ENCODE peak calls at places on chromosomes 1 and 21, in four cellular contexts. Z is HepG2, R is omental fat pad, N is osteocyte. L is an unnamed sample.

GRCh38 chr1:54310439-54311328 is 95.5 kb downstream of the SSBP3 start:
- DNase-seq in Z (peak), R (no peak), N (no peak), L (no peak)

GRCh38 chr21:33977721-33978369 is 62.2 kb upstream of the ATP5PO start:
- DNase-seq in Z (no peak), R (no peak), N (peak), L (no peak)

GRCh38 chr1:160256396-160257046 is 5.8 kb downstream of the DCAF8 start:
- DNase-seq in Z (no peak), R (no peak), N (no peak), L (no peak)

GRCh38 chr1:151166506-151166956 is 587 bp downstream of the SCNM1 start:
- DNase-seq in Z (peak), R (no peak), N (no peak), L (no peak)

GRCh38 chr21:34812510-34813265 is 143.9 kb downstream of the CLIC6 start:
- DNase-seq in Z (peak), R (no peak), N (no peak), L (no peak)

GRCh38 chr1:232987741-232988140 is 37.3 kb downstream of the NTPCR start:
- DNase-seq in Z (no peak), R (no peak), N (peak), L (no peak)

GRCh38 chr1:58249729-58250586 is 296.6 kb downstream of the OMA1 start:
- DNase-seq in Z (peak), R (no peak), N (no peak), L (no peak)

GRCh38 chr1:78286686-78287085 is 204.1 kb upstream of the PTGFR start:
- DNase-seq in Z (no peak), R (no peak), N (no peak), L (no peak)

GRCh38 chr1:226060976-226061792 is 1.3 kb upstream of the H3-3A start:
- DNase-seq in Z (no peak), R (no peak), N (peak), L (no peak)

GRCh38 chr1:48207536-48208075 is 14.9 kb upstream of the SLC5A9 start:
- DNase-seq in Z (no peak), R (no peak), N (peak), L (no peak)

GRCh38 chr1:9881838-9882249 is 28.2 kb downstream of the CTNNBIP1 start:
- DNase-seq in Z (no peak), R (no peak), N (no peak), L (no peak)

GRCh38 chr1:244391761-244392160 is 59.9 kb downstream of the ADSS2 start:
- DNase-seq in Z (peak), R (no peak), N (peak), L (no peak)

GRCh38 chr1:118960567-118961136 is 27.5 kb downstream of the TBX15 start:
- DNase-seq in Z (peak), R (no peak), N (no peak), L (no peak)

GRCh38 chr1:205591522-205592351 is 40.1 kb downstream of the ELK4 start:
- DNase-seq in Z (peak), R (peak), N (peak), L (peak)

GRCh38 chr1:215845224-215845902 is 278.3 kb downstream of the KCTD3 start:
- DNase-seq in Z (no peak), R (no peak), N (no peak), L (no peak)

GRCh38 chr1:209183195-209183594 is 400.3 kb upstream of the CAMK1G start:
- DNase-seq in Z (no peak), R (no peak), N (no peak), L (no peak)

GRCh38 chr1:85320371-85321131 is 44.1 kb upstream of the BCL10 start:
- DNase-seq in Z (no peak), R (no peak), N (no peak), L (no peak)

GRCh38 chr1:179709841-179710329 is 33.2 kb upstream of the FAM163A start:
- DNase-seq in Z (no peak), R (no peak), N (no peak), L (no peak)

GRCh38 chr1:112988367-112988766 is 32.4 kb upstream of the SLC16A1 start:
- DNase-seq in Z (no peak), R (no peak), N (no peak), L (no peak)

DNA sequence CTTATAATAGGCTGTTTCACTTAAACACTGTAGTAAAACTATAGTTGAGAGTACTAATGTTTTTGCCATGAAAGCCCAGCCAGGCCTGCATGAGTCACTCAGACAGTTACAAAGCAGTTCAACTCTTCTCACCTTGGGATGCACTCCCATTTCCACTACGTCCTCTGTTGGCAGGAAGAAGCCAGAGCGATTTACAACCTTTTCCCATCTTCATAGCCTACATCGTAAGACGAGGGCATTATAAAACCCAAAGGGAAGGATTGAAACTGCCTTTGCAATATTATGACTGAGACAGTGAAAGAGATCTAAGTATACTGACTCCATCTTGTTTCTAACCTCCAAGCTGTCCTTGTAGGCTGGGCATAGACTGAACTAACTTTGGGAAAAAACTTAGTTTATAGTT is 71.8 kb upstream of the CSF1 start:
- DNase-seq in Z (peak), R (no peak), N (no peak), L (no peak)
- TF ChIP-seq CTCF in Z (no peak), R (no peak), N (no peak), L (no peak)

DNA sequence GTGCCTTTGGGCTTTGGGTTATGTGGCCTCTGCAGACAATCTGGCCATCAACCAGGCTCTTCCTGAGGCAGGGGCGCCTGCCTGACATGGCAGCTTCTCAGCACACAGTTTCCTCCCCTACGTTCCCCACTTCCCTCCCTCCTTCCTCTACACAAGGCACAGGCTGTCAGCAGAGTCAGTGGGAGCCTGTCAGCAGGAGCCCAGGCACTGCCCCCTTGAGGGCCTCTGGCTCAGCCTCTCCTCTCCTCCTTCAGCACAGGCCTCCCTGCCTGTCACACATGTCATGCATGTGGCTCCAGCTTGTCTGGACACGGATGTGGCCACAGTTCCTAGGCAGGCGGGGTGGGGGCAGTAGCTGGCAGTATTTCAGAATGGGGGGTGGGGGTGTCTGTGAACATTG is 52.2 kb upstream of the ARTN start:
- DNase-seq in Z (no peak), R (no peak), N (no peak), L (no peak)
- TF ChIP-seq CTCF in Z (no peak), R (no peak), N (no peak), L (no peak)

GRCh38 chr1:52662645-52663313 is 29.8 kb downstream of the SHISAL2A start:
- DNase-seq in Z (peak), R (no peak), N (no peak), L (no peak)
- TF ChIP-seq CTCF in Z (peak), R (no peak), N (peak), L (no peak)

GRCh38 chr21:44742418-44743153 is 31.2 kb upstream of the TSPEAR start:
- DNase-seq in Z (peak), R (no peak), N (no peak), L (no peak)
- TF ChIP-seq CTCF in Z (peak), R (no peak), N (peak), L (no peak)

GRCh38 chr1:10962483-10962882 is 50.0 kb upstream of the TARDBP start:
- DNase-seq in Z (no peak), R (no peak), N (no peak), L (no peak)
- TF ChIP-seq CTCF in Z (no peak), R (no peak), N (no peak), L (no peak)

GRCh38 chr1:108327534-108328462 is 83.9 kb upstream of the NBPF4 start:
- DNase-seq in Z (peak), R (no peak), N (no peak), L (no peak)
- TF ChIP-seq CTCF in Z (peak), R (no peak), N (no peak), L (no peak)

L was measured in CD14-positive monocyte.